ENCODE peak calls at places on chromosome 1, in ten cellular contexts. S is GM23338, X is spleen, F is stomach, I is HepG2, Q is suprapubic skin, U is transverse colon, Y is SK-N-SH, D is H1, Z is HCT116. B is an unnamed sample. For H3K4me1, the result is how much of the 10 kb centered on the place peaks cover.

GRCh38 chr1:201019321-201019977 is 4.1 kb downstream of the KIF21B start:
- DNase-seq in I (peak), D (no peak), U (peak), Q (no peak), X (peak), S (no peak), Z (peak), Y (no peak), F (peak), B (peak)

GRCh38 chr1:89930579-89930978 is 64.3 kb upstream of the ZNF326 start:
- DNase-seq in Z (no peak), U (no peak), D (no peak), F (no peak), S (no peak), X (no peak), I (no peak), Y (no peak), Q (no peak), B (no peak)

GRCh38 chr1:172955161-172955821 is 95.5 kb downstream of the TNFSF18 start:
- DNase-seq in I (no peak), Z (no peak), Q (no peak), F (no peak), D (no peak), S (no peak), Y (no peak), X (no peak), U (no peak), B (no peak)

GRCh38 chr1:91490501-91490900 is 10.2 kb upstream of the CDC7 start:
- DNase-seq in X (no peak), Z (no peak), Q (no peak), I (no peak), F (no peak), U (no peak), D (no peak), S (no peak), Y (no peak), B (no peak)

GRCh38 chr1:246338546-246338945 is 168.5 kb downstream of the SMYD3 start:
- DNase-seq in D (no peak), I (no peak), Q (no peak), U (no peak), S (no peak), Z (no peak), Y (no peak), F (no peak), X (no peak), B (no peak)

GRCh38 chr1:96474985-96475743 is 246.4 kb upstream of the PTBP2 start:
- DNase-seq in Z (no peak), X (no peak), F (no peak), U (no peak), S (peak), I (no peak), D (peak), Y (no peak), Q (no peak), B (no peak)

GRCh38 chr1:203135636-203136305 is 8.2 kb downstream of the ADORA1 start:
- DNase-seq in X (no peak), I (no peak), F (no peak), Q (no peak), S (no peak), D (no peak), U (no peak), Y (no peak), Z (no peak), B (no peak)

GRCh38 chr1:3863231-3863935 is 6.1 kb downstream of the DFFB start:
- DNase-seq in Q (no peak), Y (no peak), I (no peak), S (no peak), X (no peak), D (no peak), U (no peak), Z (no peak), F (no peak), B (no peak)

GRCh38 chr1:63817152-63817667 is 43.4 kb downstream of the ROR1 start:
- DNase-seq in D (no peak), Z (no peak), I (no peak), U (no peak), X (no peak), F (peak), S (no peak), Q (no peak), Y (peak), B (no peak)

GRCh38 chr1:66022904-66023620 is 230.4 kb downstream of the PDE4B start:
- DNase-seq in Q (no peak), S (peak), Z (no peak), D (no peak), X (no peak), U (no peak), Y (no peak), I (no peak), F (no peak), B (no peak)

GRCh38 chr1:42334240-42335049 is 590 bp downstream of the FOXJ3 start:
- DNase-seq in Q (peak), F (peak), I (peak), Z (peak), X (no peak), Y (peak), D (no peak), S (peak), U (peak), B (peak)

GRCh38 chr1:107637101-107637500 is 327.9 kb downstream of the VAV3 start:
- DNase-seq in Z (no peak), S (no peak), Q (no peak), F (no peak), I (no peak), U (no peak), D (no peak), Y (no peak), X (no peak), B (no peak)

GRCh38 chr1:23618586-23619083 is 59.3 kb upstream of the ID3 start:
- DNase-seq in Y (no peak), Z (no peak), S (no peak), Q (no peak), U (no peak), F (no peak), X (no peak), I (no peak), D (no peak), B (no peak)

GRCh38 chr1:37948841-37949240 is 2.0 kb upstream of the INPP5B start:
- DNase-seq in U (no peak), F (no peak), X (no peak), D (no peak), Y (no peak), I (no peak), S (no peak), Q (no peak), Z (no peak), B (no peak)

GRCh38 chr1:51515982-51516638 is 3.0 kb downstream of the EPS15 start:
- DNase-seq in Z (no peak), X (no peak), S (no peak), Q (no peak), I (no peak), D (no peak), F (no peak), U (no peak), Y (no peak), B (no peak)

GRCh38 chr1:87024936-87025537 is 110.6 kb downstream of the HS2ST1 start:
- DNase-seq in F (no peak), X (no peak), Q (no peak), S (peak), Z (peak), Y (peak), I (peak), U (no peak), D (no peak), B (no peak)

GRCh38 chr1:42282024-42282579 is 52.9 kb downstream of the FOXJ3 start:
- DNase-seq in U (no peak), Q (no peak), Z (no peak), X (no peak), D (no peak), Y (no peak), S (no peak), I (peak), F (no peak), B (no peak)

GRCh38 chr1:42939216-42939615 is 19.5 kb downstream of the SLC2A1 start:
- DNase-seq in Z (no peak), U (peak), Q (no peak), Y (no peak), D (no peak), X (peak), S (no peak), F (peak), I (peak), B (peak)

GRCh38 chr1:111290640-111291039 is at the start of gene CHIA:
- DNase-seq in F (no peak), X (no peak), D (no peak), Z (no peak), U (no peak), S (no peak), I (no peak), Q (no peak), Y (no peak), B (no peak)

GRCh38 chr1:236063919-236064673 is 794 bp downstream of the NID1 start:
- DNase-seq in S (peak), F (peak), Q (peak), Y (peak), U (peak), Z (no peak), X (peak), D (no peak), I (peak), B (peak)

GRCh38 chr1:227937031-227937430 is 10.7 kb downstream of the WNT9A start:
- DNase-seq in Y (no peak), I (no peak), Z (no peak), F (no peak), D (no peak), U (peak), S (no peak), Q (peak), X (peak), B (no peak)

GRCh38 chr1:241600496-241600901 is 39.7 kb downstream of the CHML start:
- DNase-seq in F (no peak), Y (no peak), I (no peak), X (no peak), Z (no peak), S (no peak), D (no peak), Q (no peak), U (no peak), B (no peak)

GRCh38 chr1:153348511-153349362 is at the start of gene PGLYRP4:
- DNase-seq in Y (no peak), Z (peak), I (no peak), F (no peak), Q (no peak), X (no peak), U (no peak), D (no peak), S (peak), B (no peak)

GRCh38 chr1:8040586-8040985 is 14.5 kb upstream of the ERRFI1 start:
- DNase-seq in Y (no peak), S (no peak), X (no peak), I (peak), F (peak), U (peak), D (no peak), Q (peak), Z (peak), B (peak)

GRCh38 chr1:2543543-2544092 is 12.6 kb upstream of the TNFRSF14 start:
- DNase-seq in X (no peak), I (no peak), F (peak), Y (peak), Q (no peak), U (peak), Z (no peak), D (no peak), S (peak), B (no peak)

GRCh38 chr1:222995230-222995580 is 147.8 kb downstream of the TLR5 start:
- DNase-seq in S (peak), Q (no peak), Y (no peak), Z (no peak), I (no peak), F (no peak), U (no peak), D (no peak), X (no peak), B (no peak)

GRCh38 chr1:181161170-181161870 is 72.8 kb downstream of the IER5 start:
- DNase-seq in Q (peak), U (no peak), I (no peak), F (no peak), Z (no peak), X (no peak), S (no peak), Y (no peak), D (no peak), B (no peak)

GRCh38 chr1:78424720-78425119 is 66.1 kb upstream of the PTGFR start:
- DNase-seq in X (no peak), Q (no peak), S (no peak), D (no peak), F (no peak), I (no peak), U (no peak), Z (no peak), Y (no peak), B (no peak)

GRCh38 chr1:12434174-12434573 is 183.8 kb downstream of the DHRS3 start:
- DNase-seq in F (no peak), Q (no peak), U (peak), D (no peak), I (no peak), Y (no peak), Z (peak), X (no peak), S (no peak), B (peak)

GRCh38 chr1:28965271-28965870 is 51.0 kb downstream of the EPB41 start:
- DNase-seq in U (no peak), X (no peak), Y (no peak), Q (no peak), Z (no peak), I (no peak), S (peak), D (no peak), F (no peak), B (no peak)

GRCh38 chr1:91884459-91885290 is 1.3 kb downstream of the TGFBR3 start:
- DNase-seq in X (peak), D (no peak), Y (peak), U (peak), Z (no peak), Q (no peak), F (peak), I (peak), S (peak), B (peak)

GRCh38 chr1:85041793-85042192 is 6.5 kb downstream of the MCOLN3 start:
- DNase-seq in D (no peak), U (no peak), Z (no peak), I (no peak), Y (no peak), F (no peak), Q (no peak), S (no peak), X (no peak), B (no peak)

GRCh38 chr1:38579056-38579455 is 280.5 kb downstream of the RRAGC start:
- DNase-seq in D (no peak), Y (no peak), F (no peak), U (no peak), Q (no peak), I (no peak), S (no peak), Z (no peak), X (no peak), B (no peak)

GRCh38 chr1:24126023-24126671 is 14.2 kb upstream of the MYOM3 start:
- DNase-seq in Z (no peak), Y (no peak), D (no peak), F (no peak), S (no peak), U (no peak), Q (no peak), I (no peak), X (no peak), B (no peak)

GRCh38 chr1:67479146-67479891 is 49.1 kb upstream of the SERBP1 start:
- DNase-seq in U (no peak), X (no peak), S (no peak), D (no peak), I (no peak), F (peak), Z (no peak), Q (no peak), Y (no peak), B (no peak)

GRCh38 chr1:55474168-55474786 is 259.1 kb upstream of the USP24 start:
- DNase-seq in I (no peak), F (no peak), D (no peak), Z (no peak), Y (no peak), U (no peak), S (no peak), X (no peak), Q (no peak), B (no peak)

GRCh38 chr1:1091344-1092148 is 17.4 kb upstream of the RNF223 start:
- DNase-seq in Y (peak), F (no peak), I (no peak), S (no peak), D (no peak), X (peak), Z (no peak), Q (no peak), U (peak), B (peak)

GRCh38 chr1:1093610-1093943 is 19.5 kb upstream of the RNF223 start:
- DNase-seq in Y (no peak), F (no peak), U (peak), Q (no peak), I (no peak), S (no peak), X (no peak), D (no peak), Z (no peak), B (no peak)

GRCh38 chr1:1092149-1092855 is 18.2 kb upstream of the RNF223 start:
- DNase-seq in Z (no peak), X (peak), D (no peak), U (peak), F (no peak), Q (no peak), Y (peak), S (no peak), I (no peak), B (no peak)

GRCh38 chr1:1090424-1091343 is 16.6 kb upstream of the RNF223 start:
- DNase-seq in Z (no peak), I (no peak), Q (no peak), U (peak), X (peak), S (no peak), D (no peak), Y (peak), F (no peak), B (peak)

GRCh38 chr1:1092890-1093609 is 18.9 kb upstream of the RNF223 start:
- DNase-seq in Q (no peak), Z (no peak), U (peak), F (no peak), I (no peak), D (no peak), S (no peak), X (peak), Y (peak), B (peak)
- H3K4me1 ChIP-seq in Q (under half), Z (under half), U (under half), F (under half), I (under half), D (under half), S (under half), X (under half), Y (under half), B (under half)

GRCh38 chr1:234851450-234852438 is 241.8 kb upstream of the IRF2BP2 start:
- DNase-seq in F (no peak), Y (no peak), I (no peak), S (peak), X (no peak), U (no peak), Z (no peak), D (no peak), Q (no peak), B (no peak)
- TF ChIP-seq POLR2AphosphoS5 in F (peak), Y (no peak), I (no peak), S (no peak), X (no peak), U (no peak), Z (no peak), D (no peak), Q (no peak), B (peak)

DNA sequence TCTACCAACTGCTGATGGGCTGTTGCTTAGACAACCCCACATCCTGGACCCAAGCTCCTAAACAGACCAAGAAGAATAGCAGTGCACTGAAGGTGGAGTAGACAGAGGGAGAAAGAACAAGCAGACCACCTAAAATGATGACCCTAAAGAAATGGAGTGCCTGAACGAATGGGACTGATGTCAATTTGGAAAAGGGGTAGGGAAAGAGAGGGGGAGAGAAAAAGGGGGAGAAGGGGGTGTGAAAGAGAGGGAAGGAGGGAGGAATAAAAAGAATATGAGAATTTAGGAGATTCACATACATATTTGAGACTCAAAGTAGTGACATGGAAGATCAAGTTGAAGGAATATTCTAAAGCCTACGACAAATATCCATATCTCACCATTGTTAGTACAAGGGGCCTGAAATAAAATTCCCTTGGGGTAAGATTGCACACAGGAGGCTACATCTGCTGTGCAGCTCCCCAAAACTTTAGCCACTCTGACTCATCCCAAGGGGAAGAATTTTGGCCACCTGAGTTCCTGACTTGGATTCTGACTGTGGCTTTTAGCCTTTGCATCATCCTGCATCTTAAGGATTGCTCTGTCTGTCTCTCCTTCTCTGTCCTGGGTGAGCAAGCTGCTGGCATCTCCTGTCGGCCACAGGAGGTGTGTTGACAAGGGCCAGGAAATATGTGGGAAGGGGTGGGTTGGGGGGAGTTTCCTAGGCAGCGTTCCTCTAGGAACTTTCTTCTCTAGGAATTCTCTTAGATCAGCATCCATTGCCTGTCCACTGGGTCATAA is 144.6 kb upstream of the DUSP10 start:
- DNase-seq in U (no peak), X (no peak), D (no peak), F (no peak), S (no peak), I (no peak), Q (no peak), Z (no peak), Y (no peak), B (no peak)
- H3K4me1 ChIP-seq in U (under half), X (under half), D (under half), F (under half), S (under half), I (under half), Q (under half), Z (under half), Y (under half), B (under half)

GRCh38 chr1:27392096-27392777 is at the start of gene GPR3:
- DNase-seq in D (peak), S (peak), Z (peak), Q (peak), I (peak), Y (peak), X (peak), F (peak), U (peak), B (peak)

GRCh38 chr1:27393641-27394281 is 1.3 kb downstream of the GPR3 start:
- DNase-seq in Z (no peak), Q (no peak), U (no peak), S (no peak), F (no peak), I (no peak), X (peak), Y (no peak), D (no peak), B (no peak)

GRCh38 chr1:27392778-27393635 is 585 bp downstream of the GPR3 start:
- DNase-seq in U (no peak), Z (no peak), X (peak), I (no peak), Y (peak), Q (no peak), D (no peak), S (peak), F (no peak), B (no peak)

GRCh38 chr1:27394282-27394658 is 1.8 kb downstream of the GPR3 start:
- DNase-seq in I (no peak), X (no peak), S (no peak), D (no peak), U (no peak), Y (no peak), F (no peak), Q (no peak), Z (no peak), B (no peak)

DNA sequence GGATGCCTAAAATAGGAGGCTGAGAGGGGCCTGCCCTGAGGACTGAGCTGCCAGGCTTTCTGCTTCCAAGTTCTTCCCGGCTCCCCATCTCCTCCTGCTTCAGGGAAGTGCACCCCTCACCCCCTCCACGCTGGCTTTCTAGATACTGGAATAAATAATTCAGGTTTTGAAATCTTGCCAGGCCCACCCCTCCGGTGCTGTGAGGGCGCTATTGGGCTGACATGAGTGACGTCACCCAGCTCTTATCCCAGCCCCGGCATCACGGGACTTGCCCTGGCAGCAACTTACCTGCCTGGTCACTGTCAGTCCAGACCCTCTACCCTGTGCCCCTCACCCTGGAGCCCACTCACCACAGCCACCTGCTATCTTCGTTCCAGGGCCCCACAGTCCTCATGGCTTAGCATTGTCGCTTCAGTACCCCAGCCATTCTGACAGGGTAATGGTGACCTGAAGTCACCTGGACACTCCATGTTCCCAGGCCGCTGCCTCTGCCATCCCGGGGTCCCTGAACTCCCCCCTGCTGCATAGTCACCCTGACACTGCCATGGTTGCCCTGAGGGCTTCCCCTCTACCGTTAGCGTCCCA is 819 bp upstream of the GPR3 start:
- DNase-seq in X (peak), Z (peak), I (peak), D (no peak), Q (no peak), U (peak), F (peak), S (peak), Y (no peak), B (no peak)
- TF ChIP-seq POLR2AphosphoS5 in X (no peak), Z (peak), I (no peak), D (no peak), Q (no peak), U (no peak), F (no peak), S (peak), Y (no peak), B (peak)

DNA sequence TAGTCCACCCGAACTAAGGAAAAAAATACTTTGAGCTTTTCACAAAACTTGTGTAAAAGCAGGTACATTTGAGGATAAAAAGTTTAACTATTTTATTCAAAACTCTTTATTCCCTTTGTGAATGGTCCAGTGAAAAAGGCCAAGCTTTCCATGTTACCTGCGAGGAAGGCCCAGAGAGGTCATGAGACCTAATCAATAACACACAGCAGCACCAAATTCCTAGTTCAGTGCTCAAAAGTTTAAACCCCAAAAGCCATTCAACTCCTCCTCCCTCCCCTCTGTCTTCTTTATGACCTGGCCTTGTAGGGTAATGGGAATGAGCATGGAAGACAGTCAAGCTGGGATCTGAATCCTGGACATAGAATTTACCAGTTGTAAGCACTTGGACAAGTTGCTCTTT is 151.9 kb upstream of the FGGY start:
- DNase-seq in D (no peak), I (no peak), Y (no peak), X (no peak), F (no peak), Z (no peak), Q (no peak), U (no peak), S (no peak), B (no peak)
- H3K4me1 ChIP-seq in D (under half), I (under half), Y (under half), X (half or more), F (under half), Z (under half), Q (under half), U (under half), S (under half), B (under half)